ENCODE peak calls at places on chromosomes 1 and 21, in seven cellular contexts. One of them, this sample, is unnamed.

GRCh38 chr1:18723206-18723605 is 92.6 kb downstream of the PAX7 start:
- DNase-seq in T-cell: no peak
- DNase-seq in activated CD4-positive, alpha-beta T cell treated with anti-CD3 and anti-CD28 coated beads for 4 hours: no peak
- DNase-seq in NT2/D1: no peak
- DNase-seq in Caco-2: no peak
- DNase-seq in stimulated activated CD4-positive, alpha-beta T cell treated with anti-CD3 and anti-CD28 coated beads, Interleukin-15, amount 100 ng/mL, for 24 hours: no peak
- DNase-seq in HFFc6: no peak
- DNase-seq in this sample: no peak

GRCh38 chr1:52296345-52296744 is 69.7 kb downstream of the CC2D1B start:
- DNase-seq in T-cell: no peak
- DNase-seq in activated CD4-positive, alpha-beta T cell treated with anti-CD3 and anti-CD28 coated beads for 4 hours: peak
- DNase-seq in NT2/D1: no peak
- DNase-seq in Caco-2: peak
- DNase-seq in stimulated activated CD4-positive, alpha-beta T cell treated with anti-CD3 and anti-CD28 coated beads, Interleukin-15, amount 100 ng/mL, for 24 hours: peak
- DNase-seq in HFFc6: peak
- DNase-seq in this sample: no peak

GRCh38 chr21:29717659-29718058 is 222.1 kb downstream of the GRIK1 start:
- DNase-seq in T-cell: no peak
- DNase-seq in activated CD4-positive, alpha-beta T cell treated with anti-CD3 and anti-CD28 coated beads for 4 hours: no peak
- DNase-seq in NT2/D1: no peak
- DNase-seq in Caco-2: no peak
- DNase-seq in stimulated activated CD4-positive, alpha-beta T cell treated with anti-CD3 and anti-CD28 coated beads, Interleukin-15, amount 100 ng/mL, for 24 hours: no peak
- DNase-seq in HFFc6: no peak
- DNase-seq in this sample: no peak

GRCh38 chr1:235050911-235051360 is 77.7 kb downstream of the TOMM20 start:
- DNase-seq in T-cell: no peak
- DNase-seq in activated CD4-positive, alpha-beta T cell treated with anti-CD3 and anti-CD28 coated beads for 4 hours: no peak
- DNase-seq in NT2/D1: no peak
- DNase-seq in Caco-2: no peak
- DNase-seq in stimulated activated CD4-positive, alpha-beta T cell treated with anti-CD3 and anti-CD28 coated beads, Interleukin-15, amount 100 ng/mL, for 24 hours: peak
- DNase-seq in HFFc6: no peak
- DNase-seq in this sample: no peak

GRCh38 chr1:97340951-97341350 is 579.9 kb downstream of the DPYD start:
- DNase-seq in T-cell: no peak
- DNase-seq in activated CD4-positive, alpha-beta T cell treated with anti-CD3 and anti-CD28 coated beads for 4 hours: no peak
- DNase-seq in NT2/D1: no peak
- DNase-seq in Caco-2: no peak
- DNase-seq in stimulated activated CD4-positive, alpha-beta T cell treated with anti-CD3 and anti-CD28 coated beads, Interleukin-15, amount 100 ng/mL, for 24 hours: no peak
- DNase-seq in HFFc6: peak
- DNase-seq in this sample: no peak

GRCh38 chr1:161907266-161907665 is 116.4 kb downstream of the OLFML2B start:
- DNase-seq in T-cell: no peak
- DNase-seq in activated CD4-positive, alpha-beta T cell treated with anti-CD3 and anti-CD28 coated beads for 4 hours: no peak
- DNase-seq in NT2/D1: no peak
- DNase-seq in Caco-2: no peak
- DNase-seq in stimulated activated CD4-positive, alpha-beta T cell treated with anti-CD3 and anti-CD28 coated beads, Interleukin-15, amount 100 ng/mL, for 24 hours: no peak
- DNase-seq in HFFc6: no peak
- DNase-seq in this sample: no peak

GRCh38 chr1:27122652-27123051 is 32.3 kb downstream of the SLC9A1 start:
- DNase-seq in T-cell: no peak
- DNase-seq in activated CD4-positive, alpha-beta T cell treated with anti-CD3 and anti-CD28 coated beads for 4 hours: no peak
- DNase-seq in NT2/D1: no peak
- DNase-seq in Caco-2: no peak
- DNase-seq in stimulated activated CD4-positive, alpha-beta T cell treated with anti-CD3 and anti-CD28 coated beads, Interleukin-15, amount 100 ng/mL, for 24 hours: no peak
- DNase-seq in HFFc6: peak
- DNase-seq in this sample: no peak

GRCh38 chr1:16012590-16013219 is 5.1 kb downstream of the HSPB7 start:
- DNase-seq in T-cell: peak
- DNase-seq in activated CD4-positive, alpha-beta T cell treated with anti-CD3 and anti-CD28 coated beads for 4 hours: peak
- DNase-seq in NT2/D1: peak
- DNase-seq in Caco-2: no peak
- DNase-seq in stimulated activated CD4-positive, alpha-beta T cell treated with anti-CD3 and anti-CD28 coated beads, Interleukin-15, amount 100 ng/mL, for 24 hours: peak
- DNase-seq in HFFc6: peak
- DNase-seq in this sample: no peak

GRCh38 chr21:46392921-46393320 is 65.8 kb upstream of the DIP2A start:
- DNase-seq in T-cell: no peak
- DNase-seq in activated CD4-positive, alpha-beta T cell treated with anti-CD3 and anti-CD28 coated beads for 4 hours: no peak
- DNase-seq in NT2/D1: no peak
- DNase-seq in Caco-2: no peak
- DNase-seq in stimulated activated CD4-positive, alpha-beta T cell treated with anti-CD3 and anti-CD28 coated beads, Interleukin-15, amount 100 ng/mL, for 24 hours: no peak
- DNase-seq in HFFc6: peak
- DNase-seq in this sample: no peak

GRCh38 chr21:42632771-42633690 is 20.4 kb upstream of the PDE9A start:
- DNase-seq in T-cell: no peak
- DNase-seq in activated CD4-positive, alpha-beta T cell treated with anti-CD3 and anti-CD28 coated beads for 4 hours: no peak
- DNase-seq in NT2/D1: no peak
- DNase-seq in Caco-2: no peak
- DNase-seq in stimulated activated CD4-positive, alpha-beta T cell treated with anti-CD3 and anti-CD28 coated beads, Interleukin-15, amount 100 ng/mL, for 24 hours: no peak
- DNase-seq in HFFc6: no peak
- DNase-seq in this sample: no peak

GRCh38 chr1:100300691-100301090 is 34.7 kb downstream of the RTCA start:
- DNase-seq in T-cell: no peak
- DNase-seq in activated CD4-positive, alpha-beta T cell treated with anti-CD3 and anti-CD28 coated beads for 4 hours: no peak
- DNase-seq in NT2/D1: no peak
- DNase-seq in Caco-2: no peak
- DNase-seq in stimulated activated CD4-positive, alpha-beta T cell treated with anti-CD3 and anti-CD28 coated beads, Interleukin-15, amount 100 ng/mL, for 24 hours: no peak
- DNase-seq in HFFc6: no peak
- DNase-seq in this sample: no peak

This sample was measured in iPS DF 19.7.